ENCODE peak calls at places on chromosomes 1 and 21, in seven cellular contexts. F, A, V, Y, G, J and K are unnamed samples.
A peak's percentile ranks its signal among the peaks of the same experiment; 100 is the strongest.

GRCh38 chr1:193104496-193104905 is 713 bp downstream of the GLRX2 start:
- DNase-seq in J (no peak), Y (peak; percentile 23), A (peak; percentile 28), G (peak; percentile 47), F (peak; percentile 38), V (peak; percentile 54), K (peak; percentile 55)

GRCh38 chr1:85581138-85581801 is 709 bp downstream of the CCN1 start:
- DNase-seq in A (no peak), J (no peak), V (peak; percentile 82), F (peak; percentile 85), Y (peak; percentile 69), G (peak; percentile 76), K (peak; percentile 87)

GRCh38 chr1:110390096-110390495 is 730 bp downstream of the SLC16A4 start:
- DNase-seq in A (no peak), G (peak; percentile 49), F (peak; percentile 16), J (no peak), Y (no peak), V (no peak), K (peak; percentile 67)

GRCh38 chr1:246728311-246728710 is 4.1 kb downstream of the SCCPDH start:
- DNase-seq in F (no peak), A (no peak), G (no peak), J (no peak), V (no peak), Y (no peak), K (no peak)

GRCh38 chr21:41168391-41169257 is 664 bp downstream of the BACE2 start:
- DNase-seq in G (no peak), V (peak; percentile 63), J (no peak), Y (no peak), A (no peak), F (peak; percentile 43), K (peak; percentile 42)

GRCh38 chr1:21913763-21914162 is 23.3 kb downstream of the HSPG2 start:
- DNase-seq in A (no peak), V (no peak), J (no peak), F (no peak), Y (no peak), G (no peak), K (no peak)

GRCh38 chr21:38293765-38294164 is 37.0 kb downstream of the KCNJ15 start:
- DNase-seq in G (peak; percentile 24), F (no peak), A (no peak), Y (peak; percentile 20), V (no peak), J (no peak), K (no peak)

GRCh38 chr1:236009857-236010256 is 55.0 kb downstream of the NID1 start:
- DNase-seq in J (no peak), F (no peak), Y (no peak), G (no peak), A (no peak), V (no peak), K (no peak)

GRCh38 chr1:206683313-206683712 is 1.4 kb upstream of the MAPKAPK2 start:
- DNase-seq in F (no peak), V (no peak), J (no peak), G (no peak), A (no peak), Y (no peak), K (no peak)

DNA sequence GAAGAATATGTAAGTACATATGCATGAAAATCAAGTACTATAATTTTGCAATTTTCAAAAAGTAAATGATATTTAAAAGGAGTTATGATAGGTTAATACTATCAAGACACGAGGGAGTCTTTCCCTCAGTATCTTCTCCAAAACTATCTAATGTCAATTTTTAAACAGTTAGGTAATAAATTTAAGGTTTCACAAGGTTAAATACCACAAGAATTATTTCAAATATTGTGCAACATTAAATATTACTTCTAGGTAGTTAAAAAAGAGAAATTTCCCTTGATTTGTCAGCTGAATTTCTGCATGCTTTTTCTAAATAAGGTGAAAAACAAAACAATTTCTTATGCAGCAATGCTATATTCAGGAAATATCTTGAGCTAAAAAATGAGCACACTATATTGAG is 3.5 kb downstream of the CFHR5 start:
- DNase-seq in Y (no peak), A (no peak), F (no peak), J (no peak), G (no peak), V (no peak), K (no peak)
- TF ChIP-seq SP1 in Y (no peak), A (no peak), F (no peak), J (no peak), G (no peak), V (no peak), K (no peak)

GRCh38 chr1:183604811-183605210 is 14.6 kb upstream of the NCF2 start:
- DNase-seq in G (no peak), V (peak; percentile 19), A (no peak), Y (no peak), J (no peak), F (no peak), K (no peak)

GRCh38 chr1:183602510-183602909 is 12.3 kb upstream of the NCF2 start:
- DNase-seq in G (no peak), J (no peak), Y (no peak), A (no peak), F (no peak), V (peak; percentile 24), K (no peak)

GRCh38 chr1:183605904-183606303 is 15.6 kb upstream of the NCF2 start:
- DNase-seq in J (no peak), V (peak; percentile 16), A (no peak), G (no peak), F (no peak), Y (no peak), K (no peak)

GRCh38 chr1:183607322-183607980 is 17.2 kb upstream of the NCF2 start:
- DNase-seq in A (no peak), G (no peak), Y (no peak), F (no peak), V (no peak), J (no peak), K (no peak)

DNA sequence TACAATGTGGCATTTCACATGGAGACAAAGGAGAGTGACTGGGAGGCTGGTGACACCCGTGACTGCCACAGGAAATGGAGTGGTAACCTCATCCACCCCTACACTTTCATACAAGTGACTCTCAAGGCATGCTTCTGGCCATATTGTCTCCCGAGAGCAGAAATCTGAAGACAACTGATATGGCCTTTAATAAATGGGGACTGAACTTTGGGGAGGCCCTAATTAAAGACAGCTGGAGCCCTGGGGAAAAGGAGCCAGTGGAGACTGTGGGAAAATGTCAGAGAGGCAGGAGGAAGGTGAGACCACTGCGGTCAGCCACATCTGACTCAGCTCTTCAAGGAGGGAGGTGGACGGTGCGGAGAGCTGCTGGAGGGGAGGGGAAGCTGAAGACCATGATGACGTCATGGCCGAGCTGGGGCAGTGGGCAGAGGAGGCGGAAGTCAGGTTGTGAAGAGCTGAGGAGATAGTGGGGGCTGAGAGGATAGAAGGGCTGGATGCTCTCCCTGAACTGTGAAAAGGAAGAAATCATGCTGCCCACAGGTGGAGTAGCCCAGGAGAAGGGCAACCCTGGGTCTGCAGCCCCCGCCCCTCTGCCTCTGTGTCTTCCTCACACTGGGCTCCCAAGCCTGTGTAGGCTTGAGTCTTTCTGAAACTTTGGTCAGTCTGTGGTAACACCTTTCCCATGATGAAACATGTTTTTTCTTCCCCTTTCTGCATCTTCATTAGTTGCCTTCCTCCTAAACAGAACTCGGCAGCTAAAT is 14.0 kb upstream of the NCF2 start:
- DNase-seq in V (peak; percentile 36), J (peak; percentile 89), F (no peak), G (peak; percentile 66), A (no peak), Y (no peak), K (no peak)
- TF ChIP-seq SP1 in V (no peak), J (peak; percentile 29), F (no peak), G (no peak), A (no peak), Y (no peak), K (no peak)

GRCh38 chr1:94531664-94532063 is 9.9 kb downstream of the F3 start:
- DNase-seq in G (no peak), V (no peak), F (no peak), J (no peak), Y (no peak), A (no peak), K (no peak)

GRCh38 chr1:94529416-94529815 is 12.1 kb downstream of the F3 start:
- DNase-seq in V (no peak), J (no peak), G (no peak), A (no peak), Y (no peak), F (no peak), K (no peak)

GRCh38 chr1:94528826-94529225 is 12.7 kb downstream of the F3 start:
- DNase-seq in J (no peak), A (no peak), Y (no peak), G (no peak), F (no peak), V (no peak), K (no peak)

GRCh38 chr1:94530373-94530878 is 11.1 kb downstream of the F3 start:
- DNase-seq in V (no peak), A (no peak), G (no peak), J (no peak), Y (no peak), F (no peak), K (no peak)

GRCh38 chr1:94532077-94532476 is 9.5 kb downstream of the F3 start:
- DNase-seq in J (no peak), A (no peak), Y (no peak), V (no peak), G (no peak), F (no peak), K (no peak)
- TF ChIP-seq SP1 in J (no peak), A (no peak), Y (no peak), V (no peak), G (no peak), F (no peak), K (no peak)

DNA sequence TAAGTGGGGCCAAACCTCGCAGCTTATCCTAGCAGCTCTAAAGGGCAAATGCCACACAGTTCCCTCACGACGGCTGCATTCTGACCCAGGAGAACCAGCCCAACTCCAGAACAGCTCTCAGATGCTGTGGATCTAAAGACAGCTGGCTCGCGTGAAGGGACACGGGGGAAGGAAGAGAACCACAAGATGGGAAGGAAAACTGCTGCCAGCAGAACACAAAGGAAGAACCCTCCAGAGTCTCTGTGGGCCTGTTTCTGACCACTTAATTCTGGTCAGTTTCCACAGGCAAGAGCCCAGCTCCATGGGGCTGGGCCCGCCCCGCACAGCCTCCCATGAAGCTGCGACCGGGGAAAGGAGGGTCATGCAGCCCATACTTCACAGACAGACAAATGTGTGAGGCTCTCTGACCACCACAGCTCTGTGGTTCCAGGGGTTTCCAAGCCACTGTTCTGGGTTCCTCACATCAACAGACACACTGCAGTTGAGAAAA is 61.1 kb downstream of the SLC45A1 start:
- DNase-seq in J (no peak), F (no peak), G (no peak), V (no peak), Y (no peak), A (no peak), K (no peak)
- TF ChIP-seq SP1 in J (no peak), F (no peak), G (no peak), V (no peak), Y (no peak), A (no peak), K (no peak)

GRCh38 chr1:201026746-201027145 is 3.2 kb upstream of the KIF21B start:
- DNase-seq in J (no peak), G (no peak), V (no peak), F (no peak), Y (no peak), A (no peak), K (no peak)
- TF ChIP-seq SP1 in J (no peak), G (no peak), V (no peak), F (no peak), Y (no peak), A (no peak), K (no peak)